ENCODE peak calls at places on chromosomes 2 and 18, in six cellular contexts. R, J, Q, E, B and X are unnamed samples.

GRCh38 chr2:149075065-149075464 is 36.6 kb downstream of the LYPD6B start:
- DNase-seq in R (no peak), J (no peak), Q (no peak), E (no peak), B (no peak), X (no peak)

GRCh38 chr2:17877811-17878221 is 651 bp upstream of the KCNS3 start:
- DNase-seq in R (no peak), J (peak; percentile 13), Q (no peak), E (no peak), B (no peak), X (peak; percentile 4)

GRCh38 chr18:58379443-58379842 is 249.4 kb downstream of the ALPK2 start:
- DNase-seq in R (no peak), J (no peak), Q (no peak), E (no peak), B (no peak), X (no peak)

GRCh38 chr2:160367887-160368286 is 125.7 kb downstream of the RBMS1 start:
- DNase-seq in R (peak; percentile 96), J (peak; percentile 54), Q (no peak), E (no peak), B (no peak), X (no peak)

GRCh38 chr2:215532844-215533243 is 97.0 kb upstream of the FN1 start:
- DNase-seq in R (no peak), J (no peak), Q (no peak), E (no peak), B (no peak), X (no peak)

GRCh38 chr18:62341423-62341920 is 16.4 kb downstream of the TNFRSF11A start:
- DNase-seq in R (no peak), J (no peak), Q (no peak), E (no peak), B (no peak), X (no peak)

GRCh38 chr2:196601430-196602306 is 37.8 kb upstream of the CCDC150 start:
- DNase-seq in R (peak; percentile 92), J (no peak), Q (no peak), E (peak; percentile 84), B (peak; percentile 55), X (no peak)

GRCh38 chr2:224584768-224585204 is 377 bp downstream of the CUL3 start:
- DNase-seq in R (no peak), J (peak; percentile 28), Q (no peak), E (peak; percentile 27), B (peak; percentile 55), X (peak; percentile 36)

GRCh38 chr18:68714356-68714706 is 577 bp downstream of the TMX3 start:
- DNase-seq in R (no peak), J (peak; percentile 21), Q (no peak), E (no peak), B (no peak), X (peak; percentile 14)

GRCh38 chr18:8812631-8813030 is 107.3 kb downstream of the MTCL1 start:
- DNase-seq in R (no peak), J (no peak), Q (no peak), E (no peak), B (no peak), X (no peak)

GRCh38 chr2:118325556-118325955 is 237.3 kb downstream of the INSIG2 start:
- DNase-seq in R (peak; percentile 21), J (no peak), Q (no peak), E (no peak), B (no peak), X (no peak)

GRCh38 chr2:183495079-183495478 is 370.8 kb downstream of the NUP35 start:
- DNase-seq in R (no peak), J (no peak), Q (no peak), E (no peak), B (no peak), X (no peak)

GRCh38 chr2:14903709-14904374 is 271.3 kb downstream of the LRATD1 start:
- DNase-seq in R (no peak), J (no peak), Q (peak; percentile 12), E (peak; percentile 12), B (no peak), X (peak; percentile 25)

GRCh38 chr2:219632758-219633101 is 5.3 kb downstream of the SLC4A3 start:
- DNase-seq in R (no peak), J (no peak), Q (no peak), E (no peak), B (no peak), X (no peak)

GRCh38 chr2:226799211-226799975 is at the start of gene IRS1:
- DNase-seq in R (no peak), J (peak; percentile 36), Q (no peak), E (peak; percentile 62), B (peak; percentile 74), X (peak; percentile 60)

GRCh38 chr18:13629841-13630747 is 96.3 kb downstream of the FAM210A start:
- DNase-seq in R (no peak), J (peak; percentile 63), Q (no peak), E (peak; percentile 78), B (no peak), X (peak; percentile 48)

GRCh38 chr2:95296036-95296435 is 1.1 kb upstream of the KCNIP3 start:
- DNase-seq in R (no peak), J (no peak), Q (no peak), E (no peak), B (no peak), X (no peak)

GRCh38 chr18:26455639-26456038 is 92.7 kb downstream of the KCTD1 start:
- DNase-seq in R (no peak), J (no peak), Q (no peak), E (no peak), B (no peak), X (no peak)

GRCh38 chr18:26454616-26455015 is 93.7 kb downstream of the KCTD1 start:
- DNase-seq in R (no peak), J (no peak), Q (no peak), E (no peak), B (no peak), X (no peak)

GRCh38 chr18:26456070-26456491 is 92.3 kb downstream of the KCTD1 start:
- DNase-seq in R (no peak), J (no peak), Q (no peak), E (no peak), B (no peak), X (no peak)

GRCh38 chr18:26453370-26454030 is 94.9 kb downstream of the KCTD1 start:
- DNase-seq in R (no peak), J (no peak), Q (no peak), E (no peak), B (no peak), X (no peak)

DNA sequence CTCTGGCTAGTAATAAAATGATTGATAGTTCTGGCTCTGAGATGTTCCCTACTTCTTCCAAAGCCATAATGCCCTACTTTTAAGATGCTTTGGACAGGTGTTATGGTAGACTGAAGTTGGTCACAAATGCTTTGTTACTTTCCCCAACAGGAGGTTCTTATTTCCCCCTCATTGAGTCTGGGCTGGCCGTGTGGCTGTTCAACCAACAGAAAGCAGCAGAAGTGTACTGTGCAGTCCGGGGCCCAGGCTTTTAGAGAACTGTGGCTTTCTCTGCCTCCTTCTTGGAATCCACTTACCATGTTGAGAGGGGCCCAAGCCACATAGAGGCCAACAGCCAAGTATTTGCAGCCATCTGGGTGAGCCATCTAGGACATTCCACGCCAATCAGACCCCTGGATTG is 94.2 kb downstream of the KCTD1 start:
- DNase-seq in R (no peak), J (no peak), Q (no peak), E (no peak), B (no peak), X (no peak)
- TF ChIP-seq CTCF in R (no peak), J (no peak), Q (no peak), E (no peak), B (no peak), X (no peak)

DNA sequence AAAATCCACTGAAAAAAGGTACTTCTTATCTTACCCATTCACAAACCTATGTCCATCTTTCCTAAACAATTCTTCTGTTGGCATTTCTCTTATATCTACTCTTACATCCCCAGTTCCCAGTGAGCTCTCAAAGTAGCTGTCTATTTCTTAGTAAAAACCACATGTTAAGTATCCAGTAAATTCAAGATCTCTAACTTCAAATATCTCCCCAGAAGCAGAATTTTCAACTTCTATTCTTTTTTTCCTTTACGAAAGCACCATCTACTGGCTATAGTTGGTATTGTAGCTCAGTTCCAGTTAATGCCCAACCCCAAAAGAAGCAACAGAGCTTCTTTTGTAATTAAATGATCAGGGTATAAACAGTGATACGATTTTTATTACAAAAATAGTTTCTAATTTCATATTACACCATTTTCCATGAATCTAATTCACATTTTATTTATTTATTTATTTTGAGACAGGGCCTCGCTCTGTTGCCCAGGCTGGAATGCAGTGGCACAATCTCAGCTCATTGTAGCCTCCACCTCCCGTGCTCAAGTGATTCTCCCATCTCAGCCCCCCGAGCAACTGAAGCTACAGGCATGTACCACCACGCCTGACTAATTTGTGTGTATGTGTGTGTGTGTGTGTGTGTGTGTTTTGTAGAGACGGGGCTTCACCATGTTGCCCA is 28.5 kb downstream of the HRH4 start:
- DNase-seq in R (no peak), J (peak; percentile 64), Q (no peak), E (peak; percentile 27), B (no peak), X (peak; percentile 33)
- TF ChIP-seq CTCF in R (peak; percentile 59), J (peak; percentile 77), Q (peak; percentile 60), E (peak; percentile 85), B (peak; percentile 86), X (peak; percentile 87)

DNA sequence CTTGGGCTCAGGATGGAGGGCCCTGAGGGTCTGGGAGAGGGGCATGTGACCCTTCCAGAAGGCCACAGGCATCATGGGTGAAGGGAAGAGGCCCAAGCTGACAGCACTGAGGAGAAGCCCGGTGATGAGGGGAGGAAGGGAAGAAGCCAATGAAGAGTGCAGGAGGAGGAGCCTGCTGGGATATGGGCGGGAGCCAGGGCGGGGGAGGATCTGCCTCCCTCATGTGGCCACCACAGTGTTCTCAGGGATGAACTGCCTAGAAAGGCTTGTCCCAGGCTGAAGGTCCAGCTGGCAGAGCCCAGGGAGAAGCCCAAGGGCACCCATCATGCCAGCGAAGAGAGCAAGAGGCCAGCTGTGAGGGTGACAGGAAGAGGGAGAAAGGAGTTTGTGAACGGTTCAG is 24.6 kb upstream of the PLB1 start:
- DNase-seq in R (no peak), J (no peak), Q (no peak), E (peak; percentile 45), B (no peak), X (no peak)
- TF ChIP-seq CTCF in R (no peak), J (no peak), Q (no peak), E (no peak), B (no peak), X (no peak)

GRCh38 chr2:88212251-88212790 is 42.2 kb downstream of the THNSL2 start:
- DNase-seq in R (no peak), J (no peak), Q (no peak), E (peak; percentile 40), B (no peak), X (no peak)
- TF ChIP-seq CTCF in R (peak; percentile 65), J (peak; percentile 15), Q (peak; percentile 45), E (peak; percentile 52), B (peak; percentile 58), X (peak; percentile 62)